ENCODE peak calls at places on chromosomes 4 and X, in four cellular contexts. F is astrocyte; P is activated T-cell treated with anti-CD3 and anti-CD28 coated beads for 1 hour; V is effector memory CD8-positive, alpha-beta T cell. U is an unnamed sample.

GRCh38 chr4:58113083-58113482 is 1002.9 kb upstream of the IGFBP7 start:
- DNase-seq in F (no peak), P (no peak), V (no peak), U (no peak)

GRCh38 chrX:153669901-153670731 is 3.5 kb downstream of the PNCK start:
- DNase-seq in F (no peak), P (no peak), V (no peak), U (no peak)

GRCh38 chr4:173319696-173320095 is 14.5 kb downstream of the HMGB2 start:
- DNase-seq in F (no peak), P (no peak), V (no peak), U (no peak)

GRCh38 chr4:101418055-101418454 is 70.7 kb upstream of the PPP3CA start:
- DNase-seq in F (peak; percentile 57), P (no peak), V (peak; percentile 51), U (peak; percentile 24)

GRCh38 chrX:24167719-24168472 is 18.4 kb downstream of the ZFX start:
- DNase-seq in F (peak; percentile 36), P (no peak), V (no peak), U (no peak)

GRCh38 chrX:44032479-44032878 is 59.3 kb upstream of the NDP start:
- DNase-seq in F (no peak), P (no peak), V (no peak), U (no peak)

GRCh38 chrX:104913348-104913747 is 307.1 kb downstream of the TEX13A start:
- DNase-seq in F (peak; percentile 5), P (no peak), V (no peak), U (no peak)

GRCh38 chr4:152697284-152698011 is 17.7 kb upstream of the TMEM154 start:
- DNase-seq in F (no peak), P (no peak), V (no peak), U (no peak)

GRCh38 chr4:98748609-98749008 is 90.2 kb upstream of the TSPAN5 start:
- DNase-seq in F (no peak), P (no peak), V (no peak), U (no peak)

GRCh38 chrX:30652527-30653414 is 452 bp upstream of the GK start:
- DNase-seq in F (peak; percentile 68), P (peak; percentile 80), V (peak; percentile 84), U (peak; percentile 86)

GRCh38 chr4:107853444-107854325 is 29.0 kb downstream of the SGMS2 start:
- DNase-seq in F (peak; percentile 83), P (no peak), V (no peak), U (no peak)

GRCh38 chrX:139759637-139760036 is 51.7 kb upstream of the MCF2 start:
- DNase-seq in F (no peak), P (no peak), V (no peak), U (no peak)

GRCh38 chr4:37453361-37454262 is 209.1 kb downstream of the NWD2 start:
- DNase-seq in F (peak; percentile 8), P (peak; percentile 34), V (no peak), U (peak; percentile 13)

GRCh38 chrX:119145241-119145653 is 17.6 kb upstream of the KIAA1210 start:
- DNase-seq in F (no peak), P (no peak), V (no peak), U (no peak)

GRCh38 chr4:123553733-123554132 is 157.1 kb downstream of the SPRY1 start:
- DNase-seq in F (no peak), P (no peak), V (no peak), U (no peak)

GRCh38 chrX:19888419-19888879 is 1.0 kb upstream of the SH3KBP1 start:
- DNase-seq in F (peak; percentile 42), P (no peak), V (peak; percentile 26), U (peak; percentile 11)

GRCh38 chrX:2583194-2584162 is 82.7 kb upstream of the DHRSX start:
- DNase-seq in F (no peak), P (no peak), V (no peak), U (no peak)

GRCh38 chrX:43804021-43804420 is 78.2 kb downstream of the MAOB start:
- DNase-seq in F (no peak), P (no peak), V (no peak), U (no peak)

GRCh38 chr4:54384563-54384962 is 155.5 kb downstream of the PDGFRA start:
- DNase-seq in F (peak; percentile 10), P (no peak), V (no peak), U (no peak)